ENCODE peak calls at places on chromosomes 16 and 17, in six cellular contexts. J, R, X, P, V and Y are unnamed samples.

GRCh38 chr17:34850964-34851363 is 110.3 kb downstream of the CCT6B start:
- DNase-seq in J (no peak), P (no peak), R (no peak), V (no peak), X (no peak), Y (no peak)

GRCh38 chr17:488993-489757 is 136.6 kb upstream of the RPH3AL start:
- DNase-seq in P (no peak), J (no peak), X (peak), R (no peak), V (no peak), Y (no peak)

GRCh38 chr16:84040206-84040822 is 2.3 kb downstream of the SLC38A8 start:
- DNase-seq in V (no peak), X (no peak), R (no peak), J (no peak), P (no peak), Y (no peak)

GRCh38 chr17:78241277-78242023 is 10.0 kb downstream of the TMEM235 start:
- DNase-seq in R (no peak), P (peak), J (peak), V (no peak), X (no peak), Y (no peak)

GRCh38 chr16:27778171-27778925 is 228.4 kb downstream of the KATNIP start:
- DNase-seq in P (no peak), V (no peak), R (no peak), J (no peak), X (no peak), Y (no peak)

GRCh38 chr16:26598061-26598460 is 468.7 kb upstream of the C16orf82 start:
- DNase-seq in P (no peak), R (no peak), V (no peak), X (peak), J (peak), Y (no peak)

GRCh38 chr17:81512984-81513668 is 527 bp upstream of the ACTG1 start:
- DNase-seq in R (peak), V (no peak), J (no peak), P (no peak), X (peak), Y (peak)

GRCh38 chr17:17792551-17793377 is 44.0 kb downstream of the SREBF1 start:
- DNase-seq in P (no peak), R (no peak), X (peak), V (peak), J (peak), Y (no peak)

GRCh38 chr17:7014995-7015586 is 2.7 kb downstream of the RNASEK start:
- DNase-seq in J (peak), P (no peak), V (no peak), X (peak), R (no peak), Y (no peak)

GRCh38 chr16:10988164-10988803 is 43.9 kb downstream of the CLEC16A start:
- DNase-seq in R (no peak), P (no peak), X (peak), J (no peak), V (no peak), Y (no peak)

GRCh38 chr16:58608601-58609136 is 21.0 kb downstream of the CNOT1 start:
- DNase-seq in J (no peak), X (no peak), P (no peak), R (no peak), V (no peak), Y (no peak)

GRCh38 chr17:28968269-28968913 is 17.1 kb upstream of the PHF12 start:
- DNase-seq in P (no peak), X (no peak), J (no peak), V (no peak), R (no peak), Y (no peak)

GRCh38 chr16:84013787-84014569 is 28.6 kb downstream of the SLC38A8 start:
- DNase-seq in X (peak), J (peak), V (peak), R (no peak), P (no peak), Y (peak)

GRCh38 chr17:65334391-65334790 is 197.2 kb downstream of the RGS9 start:
- DNase-seq in J (no peak), X (no peak), R (no peak), V (no peak), P (no peak), Y (no peak)

DNA sequence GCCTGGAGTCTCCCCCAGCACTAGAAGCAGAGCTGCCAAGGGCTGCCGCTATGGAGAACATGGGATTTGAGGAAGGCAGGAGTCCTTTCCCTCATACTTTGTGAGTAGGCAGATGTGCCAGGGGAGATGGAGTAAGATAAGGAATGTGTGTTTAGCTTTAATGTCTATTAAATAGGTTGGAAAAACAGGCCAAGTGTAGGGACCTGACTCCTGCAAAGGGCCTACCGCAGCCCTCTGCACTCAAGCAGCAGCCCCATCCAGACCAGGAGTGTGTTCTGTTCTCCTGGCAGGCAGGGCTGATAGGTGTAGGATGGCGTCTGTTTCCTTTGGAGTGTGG is 1.8 kb upstream of the MIF4GD start:
- DNase-seq in R (no peak), J (no peak), V (no peak), P (no peak), X (no peak), Y (no peak)
- H3K4me3 ChIP-seq in R (no peak), J (no peak), V (no peak), P (peak), X (no peak), Y (no peak)

DNA sequence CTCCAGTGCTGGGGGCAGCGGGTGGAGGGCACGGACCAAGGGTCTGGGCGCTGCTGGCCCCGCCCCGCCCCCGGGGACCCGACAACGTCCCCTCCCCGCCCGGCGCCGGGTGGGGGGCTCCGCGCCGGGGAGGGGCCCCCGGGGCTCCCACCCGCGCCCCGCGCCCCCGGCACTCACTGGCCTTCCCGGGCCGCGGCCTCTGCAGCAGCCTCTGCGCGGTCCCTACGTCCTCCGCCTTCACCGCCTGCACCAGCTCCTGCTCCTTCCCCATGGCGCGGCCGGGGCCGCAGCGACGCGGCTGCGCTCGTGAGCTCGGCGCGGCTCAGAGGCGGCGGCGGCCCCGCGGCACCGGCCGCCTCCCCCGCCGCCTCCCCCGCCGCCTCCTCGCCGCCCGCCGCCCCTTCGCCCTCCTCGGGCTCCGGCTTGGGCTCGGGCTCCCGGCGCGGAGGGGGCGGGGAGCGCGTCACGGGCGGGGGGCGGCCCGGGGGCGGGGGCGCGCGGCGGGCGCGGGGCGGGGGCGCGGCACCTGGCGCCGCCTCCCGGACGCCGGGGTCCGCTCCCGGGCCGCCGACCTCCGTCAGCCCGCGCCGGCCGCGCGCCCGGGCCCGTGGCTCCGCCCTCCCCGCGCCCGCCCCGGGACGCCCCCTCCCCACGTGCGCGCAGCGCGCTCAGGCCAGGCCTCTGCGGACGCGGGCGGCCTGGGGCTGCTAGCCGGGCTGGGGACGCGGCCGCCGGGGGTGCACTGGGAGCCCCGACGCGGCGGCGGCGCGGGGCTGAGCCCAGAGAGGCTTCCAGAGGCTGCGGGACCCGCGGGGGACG is at the start of gene CASKIN1:
- DNase-seq in J (no peak), V (no peak), P (no peak), R (no peak), X (no peak), Y (no peak)
- H3K4me3 ChIP-seq in J (peak), V (peak), P (peak), R (no peak), X (peak), Y (peak)

GRCh38 chr16:88702364-88703210 is 3.6 kb downstream of the RNF166 start:
- DNase-seq in R (no peak), J (no peak), X (peak), V (no peak), P (no peak), Y (no peak)

GRCh38 chr16:88700636-88701482 is 5.3 kb downstream of the RNF166 start:
- DNase-seq in V (peak), P (peak), R (peak), X (peak), J (peak), Y (peak)

GRCh38 chr16:88700322-88700635 is 5.9 kb downstream of the RNF166 start:
- DNase-seq in X (no peak), R (no peak), P (no peak), J (no peak), V (no peak), Y (no peak)

GRCh38 chr16:88703486-88704309 is 2.5 kb downstream of the RNF166 start:
- DNase-seq in R (no peak), V (no peak), J (no peak), X (peak), P (peak), Y (no peak)

GRCh38 chr16:88701541-88702363 is 4.5 kb downstream of the RNF166 start:
- DNase-seq in J (no peak), X (peak), P (no peak), V (no peak), R (no peak), Y (no peak)
- H3K4me3 ChIP-seq in J (no peak), X (peak), P (no peak), V (no peak), R (no peak), Y (no peak)

DNA sequence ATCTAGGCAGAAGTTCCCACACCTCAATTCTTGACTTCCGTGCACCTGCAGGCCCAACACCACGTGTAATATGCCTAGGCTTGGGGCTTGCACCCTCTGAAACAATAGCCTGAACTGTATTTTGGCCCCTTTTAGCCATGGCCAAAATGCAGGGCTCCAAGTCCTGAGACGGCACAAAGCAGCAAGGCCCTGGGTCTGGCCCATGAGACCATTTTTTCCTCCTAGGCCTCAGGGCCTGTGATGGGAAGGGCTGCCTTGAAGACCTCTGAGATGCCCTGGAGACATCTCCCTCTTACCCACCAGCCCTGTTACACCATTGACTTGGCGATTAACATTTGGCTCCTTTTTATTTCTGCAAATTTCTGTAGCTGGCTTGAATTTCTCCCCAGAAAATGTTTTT is 238.6 kb downstream of the CDH13 start:
- DNase-seq in X (no peak), P (no peak), V (no peak), R (no peak), J (no peak), Y (no peak)
- H3K4me3 ChIP-seq in X (no peak), P (no peak), V (no peak), R (no peak), J (no peak), Y (no peak)

DNA sequence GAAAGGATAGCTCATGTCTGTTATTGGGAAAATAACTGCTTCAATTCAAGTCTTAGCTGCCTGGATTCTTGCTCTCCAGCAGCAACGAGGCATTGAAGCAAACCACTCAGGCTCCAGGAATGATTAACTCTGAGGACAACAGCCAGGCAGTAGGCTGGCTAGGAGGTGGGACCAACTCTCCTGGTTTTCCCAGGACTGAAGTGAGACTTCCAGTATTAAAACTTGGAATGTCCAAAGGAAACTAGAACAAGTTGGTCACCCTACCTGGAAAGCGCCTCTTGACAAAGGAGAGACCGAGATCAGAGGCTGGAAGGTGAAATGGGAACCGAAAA is 100.7 kb downstream of the SALL1 start:
- DNase-seq in P (no peak), X (no peak), J (no peak), V (peak), R (no peak), Y (no peak)
- H3K4me3 ChIP-seq in P (no peak), X (no peak), J (no peak), V (no peak), R (no peak), Y (no peak)